ENCODE peak calls at places on chromosomes 7 and 10, in five cellular contexts. H, L, O, R and Y are unnamed samples.

GRCh38 chr7:11478873-11479272 is 353.1 kb downstream of the THSD7A start:
- DNase-seq in H (no peak), L (no peak), O (no peak), R (no peak), Y (no peak)

GRCh38 chr7:156651472-156651871 is 10.9 kb downstream of the RNF32 start:
- DNase-seq in H (no peak), L (no peak), O (no peak), R (peak), Y (no peak)

GRCh38 chr7:114088541-114088940 is 169.7 kb upstream of the PPP1R3A start:
- DNase-seq in H (no peak), L (no peak), O (no peak), R (no peak), Y (no peak)

GRCh38 chr7:66016131-66016461 is 34.1 kb upstream of the GUSB start:
- DNase-seq in H (no peak), L (no peak), O (no peak), R (peak), Y (peak)

GRCh38 chr7:87886875-87887274 is 10.6 kb downstream of the DBF4 start:
- DNase-seq in H (peak), L (no peak), O (no peak), R (peak), Y (peak)

GRCh38 chr10:96830511-96831199 is 1.4 kb upstream of the LCOR start:
- DNase-seq in H (peak), L (peak), O (peak), R (peak), Y (peak)

GRCh38 chr7:135670179-135670578 is 7.9 kb downstream of the STMP1 start:
- DNase-seq in H (no peak), L (no peak), O (no peak), R (peak), Y (peak)

GRCh38 chr7:42385912-42386311 is 148.9 kb upstream of the GLI3 start:
- DNase-seq in H (no peak), L (no peak), O (no peak), R (no peak), Y (no peak)

GRCh38 chr10:105803206-105803605 is 1162.1 kb downstream of the SORCS3 start:
- DNase-seq in H (no peak), L (no peak), O (no peak), R (no peak), Y (no peak)

GRCh38 chr7:116530107-116530820 is 5.4 kb downstream of the CAV1 start:
- DNase-seq in H (no peak), L (no peak), O (no peak), R (no peak), Y (no peak)

GRCh38 chr7:29146888-29147609 is 712 bp upstream of the CPVL start:
- DNase-seq in H (peak), L (peak), O (peak), R (peak), Y (peak)

GRCh38 chr10:24858244-24858907 is 94.0 kb downstream of the PRTFDC1 start:
- DNase-seq in H (no peak), L (no peak), O (peak), R (peak), Y (no peak)

GRCh38 chr10:28715757-28716156 is 38.4 kb downstream of the BAMBI start:
- DNase-seq in H (no peak), L (no peak), O (no peak), R (no peak), Y (no peak)

GRCh38 chr7:68537228-68538071 is 1060.8 kb upstream of the AUTS2 start:
- DNase-seq in H (no peak), L (no peak), O (no peak), R (no peak), Y (no peak)

GRCh38 chr7:127758105-127758504 is 106.1 kb downstream of the SND1 start:
- DNase-seq in H (no peak), L (no peak), O (no peak), R (no peak), Y (peak)

GRCh38 chr7:21939858-21940322 is 5.8 kb downstream of the CDCA7L start:
- DNase-seq in H (no peak), L (no peak), O (no peak), R (no peak), Y (no peak)

GRCh38 chr7:75943864-75944263 is 28.9 kb downstream of the POR start:
- DNase-seq in H (no peak), L (no peak), O (no peak), R (peak), Y (peak)

GRCh38 chr10:60358282-60358681 is 31.4 kb downstream of the ANK3 start:
- DNase-seq in H (no peak), L (no peak), O (no peak), R (no peak), Y (no peak)

GRCh38 chr10:97849101-97849490 is 547 bp upstream of the GOLGA7B start:
- DNase-seq in H (no peak), L (no peak), O (no peak), R (peak), Y (no peak)

GRCh38 chr10:25177754-25178135 is 2.9 kb downstream of the GPR158 start:
- DNase-seq in H (no peak), L (no peak), O (no peak), R (no peak), Y (no peak)

GRCh38 chr7:28955723-28956607 is 2.2 kb downstream of the TRIL start:
- DNase-seq in H (peak), L (peak), O (peak), R (peak), Y (peak)

GRCh38 chr7:45446195-45446944 is 127.8 kb upstream of the ADCY1 start:
- DNase-seq in H (no peak), L (no peak), O (no peak), R (peak), Y (peak)

GRCh38 chr10:125591846-125592245 is 91.1 kb downstream of the TEX36 start:
- DNase-seq in H (no peak), L (no peak), O (no peak), R (no peak), Y (no peak)